ENCODE peak calls at places on chromosomes 1 and 21, in seven cellular contexts. One of them, this sample, is unnamed.

GRCh38 chr1:14593279-14593678 is 5.2 kb upstream of the KAZN start:
- DNase-seq in Calu3: no peak
- DNase-seq in bronchial epithelial cell: no peak
- DNase-seq in mesenteric fat pad: no peak
- DNase-seq in aorta: no peak
- DNase-seq in ureter: no peak
- DNase-seq in iris pigment epithelial cell: no peak
- DNase-seq in this sample: no peak

GRCh38 chr1:119743776-119744597 is 24.7 kb downstream of the HMGCS2 start:
- DNase-seq in aorta: peak
- DNase-seq in iris pigment epithelial cell: peak
- DNase-seq in bronchial epithelial cell: peak
- DNase-seq in ureter: peak
- DNase-seq in Calu3: peak
- DNase-seq in mesenteric fat pad: no peak
- DNase-seq in this sample: peak

GRCh38 chr1:22861764-22862440 is 110.8 kb downstream of the LACTBL1 start:
- DNase-seq in aorta: no peak
- DNase-seq in ureter: no peak
- DNase-seq in mesenteric fat pad: no peak
- DNase-seq in bronchial epithelial cell: peak
- DNase-seq in iris pigment epithelial cell: peak
- DNase-seq in Calu3: peak
- DNase-seq in this sample: no peak

GRCh38 chr1:91651671-91652071 is 151.0 kb downstream of the CDC7 start:
- DNase-seq in bronchial epithelial cell: no peak
- DNase-seq in aorta: peak
- DNase-seq in ureter: peak
- DNase-seq in Calu3: no peak
- DNase-seq in mesenteric fat pad: no peak
- DNase-seq in iris pigment epithelial cell: peak
- DNase-seq in this sample: no peak

GRCh38 chr1:42482635-42483153 is 19.6 kb downstream of the CCDC30 start:
- DNase-seq in iris pigment epithelial cell: no peak
- DNase-seq in Calu3: no peak
- DNase-seq in aorta: no peak
- DNase-seq in mesenteric fat pad: no peak
- DNase-seq in ureter: no peak
- DNase-seq in bronchial epithelial cell: no peak
- DNase-seq in this sample: no peak

GRCh38 chr1:32761253-32761877 is 55.8 kb downstream of the YARS1 start:
- DNase-seq in mesenteric fat pad: no peak
- DNase-seq in Calu3: peak
- DNase-seq in iris pigment epithelial cell: peak
- DNase-seq in aorta: no peak
- DNase-seq in ureter: peak
- DNase-seq in bronchial epithelial cell: peak
- DNase-seq in this sample: no peak

GRCh38 chr1:100584761-100585745 is 47.1 kb downstream of the GPR88 start:
- DNase-seq in Calu3: peak
- DNase-seq in bronchial epithelial cell: peak
- DNase-seq in aorta: no peak
- DNase-seq in iris pigment epithelial cell: peak
- DNase-seq in ureter: no peak
- DNase-seq in mesenteric fat pad: no peak
- DNase-seq in this sample: no peak

GRCh38 chr1:246569248-246570238 is 3.3 kb downstream of the CNST start:
- DNase-seq in iris pigment epithelial cell: peak
- DNase-seq in ureter: no peak
- DNase-seq in Calu3: no peak
- DNase-seq in mesenteric fat pad: no peak
- DNase-seq in aorta: no peak
- DNase-seq in bronchial epithelial cell: peak
- DNase-seq in this sample: no peak

GRCh38 chr1:72623299-72623708 is 341.0 kb upstream of the NEGR1 start:
- DNase-seq in mesenteric fat pad: no peak
- DNase-seq in aorta: no peak
- DNase-seq in ureter: no peak
- DNase-seq in iris pigment epithelial cell: peak
- DNase-seq in Calu3: peak
- DNase-seq in bronchial epithelial cell: peak
- DNase-seq in this sample: no peak

GRCh38 chr1:240831191-240831631 is 219.3 kb upstream of the GREM2 start:
- DNase-seq in ureter: no peak
- DNase-seq in iris pigment epithelial cell: peak
- DNase-seq in aorta: no peak
- DNase-seq in Calu3: no peak
- DNase-seq in bronchial epithelial cell: peak
- DNase-seq in mesenteric fat pad: no peak
- DNase-seq in this sample: no peak

GRCh38 chr21:44992608-44993031 is 52.8 kb downstream of the SLX9 start:
- DNase-seq in mesenteric fat pad: no peak
- DNase-seq in Calu3: no peak
- DNase-seq in bronchial epithelial cell: no peak
- DNase-seq in ureter: no peak
- DNase-seq in aorta: peak
- DNase-seq in iris pigment epithelial cell: no peak
- DNase-seq in this sample: no peak

This sample was measured in cardiac septum.